ENCODE peak calls at places on chromosomes 13 and 19, in eight cellular contexts. O, L, K, F, Y, Q, P and N are unnamed samples.

GRCh38 chr19:10461047-10461949 is 41.0 kb downstream of the PDE4A start:
- DNase-seq in O (peak; percentile 77), L (no peak), K (peak; percentile 94), F (peak; percentile 84), Y (peak; percentile 91), Q (peak; percentile 91), P (peak; percentile 96), N (peak; percentile 85)

GRCh38 chr13:34343413-34343812 is 525.5 kb downstream of the RFC3 start:
- DNase-seq in O (no peak), L (no peak), K (no peak), F (no peak), Y (no peak), Q (no peak), P (no peak), N (no peak)

GRCh38 chr19:18153555-18154134 is 682 bp downstream of the PIK3R2 start:
- DNase-seq in O (no peak), L (no peak), K (no peak), F (no peak), Y (no peak), Q (peak; percentile 12), P (no peak), N (no peak)

GRCh38 chr13:54705738-54706137 is 1677.1 kb downstream of the OLFM4 start:
- DNase-seq in O (no peak), L (no peak), K (no peak), F (no peak), Y (no peak), Q (no peak), P (no peak), N (no peak)

GRCh38 chr19:49926520-49926919 is 2.5 kb upstream of the ATF5 start:
- DNase-seq in O (no peak), L (no peak), K (no peak), F (no peak), Y (no peak), Q (no peak), P (no peak), N (no peak)

GRCh38 chr19:23305555-23305954 is 55.4 kb upstream of the ZNF724 start:
- DNase-seq in O (no peak), L (peak; percentile 9), K (no peak), F (no peak), Y (no peak), Q (no peak), P (no peak), N (no peak)

GRCh38 chr13:78201411-78201810 is 282.8 kb upstream of the EDNRB start:
- DNase-seq in O (no peak), L (no peak), K (no peak), F (no peak), Y (no peak), Q (no peak), P (no peak), N (no peak)

GRCh38 chr19:55118401-55118991 is 1.1 kb upstream of the PPP1R12C start:
- DNase-seq in O (no peak), L (no peak), K (peak; percentile 52), F (no peak), Y (no peak), Q (no peak), P (peak; percentile 26), N (peak; percentile 61)

GRCh38 chr13:112718318-112718717 is 28.5 kb downstream of the ATP11A start:
- DNase-seq in O (no peak), L (no peak), K (no peak), F (no peak), Y (no peak), Q (no peak), P (no peak), N (no peak)

GRCh38 chr19:51480590-51480989 is 2.3 kb downstream of the CEACAM18 start:
- DNase-seq in O (no peak), L (no peak), K (no peak), F (no peak), Y (peak; percentile 43), Q (no peak), P (no peak), N (no peak)

GRCh38 chr19:4430760-4431159 is 26.8 kb downstream of the UBXN6 start:
- DNase-seq in O (no peak), L (peak; percentile 85), K (no peak), F (no peak), Y (no peak), Q (no peak), P (no peak), N (peak; percentile 97)

GRCh38 chr13:31898383-31899071 is 133.0 kb upstream of the FRY start:
- DNase-seq in O (no peak), L (no peak), K (no peak), F (no peak), Y (peak; percentile 20), Q (no peak), P (no peak), N (no peak)

GRCh38 chr19:875265-875879 is 15.9 kb downstream of the CFD start:
- DNase-seq in O (no peak), L (no peak), K (no peak), F (no peak), Y (no peak), Q (no peak), P (no peak), N (no peak)

GRCh38 chr19:49067554-49067953 is 2.9 kb upstream of the NTF4 start:
- DNase-seq in O (no peak), L (no peak), K (no peak), F (no peak), Y (no peak), Q (no peak), P (no peak), N (no peak)

GRCh38 chr13:34129422-34129821 is 311.5 kb downstream of the RFC3 start:
- DNase-seq in O (no peak), L (no peak), K (no peak), F (no peak), Y (no peak), Q (no peak), P (no peak), N (no peak)

GRCh38 chr19:13428352-13428751 is 77.9 kb downstream of the CACNA1A start:
- DNase-seq in O (peak; percentile 3), L (peak; percentile 1), K (no peak), F (no peak), Y (peak; percentile 37), Q (no peak), P (peak; percentile 17), N (no peak)